ENCODE peak calls at places on chromosomes 12 and 14, in four cellular contexts. One of them, this sample, is unnamed.

GRCh38 chr14:73223049-73223448 is 14.3 kb upstream of the PAPLN start:
- DNase-seq in neural crest cell: no peak
- DNase-seq in stimulated activated CD4-positive, alpha-beta T cell treated with anti-CD3 and anti-CD28 coated beads, Interleukin-1b, Interleukin-23, amount 100 ng/mL, for 1 hour: no peak
- DNase-seq in ELF-1: no peak
- DNase-seq in this sample: no peak

GRCh38 chr14:21039585-21040369 is 2.4 kb upstream of the RNASE7 start:
- DNase-seq in neural crest cell: no peak
- DNase-seq in stimulated activated CD4-positive, alpha-beta T cell treated with anti-CD3 and anti-CD28 coated beads, Interleukin-1b, Interleukin-23, amount 100 ng/mL, for 1 hour: no peak
- DNase-seq in ELF-1: peak; percentile 77
- DNase-seq in this sample: peak; percentile 73

GRCh38 chr14:34256223-34256622 is 205.8 kb downstream of the SPTSSA start:
- DNase-seq in neural crest cell: no peak
- DNase-seq in stimulated activated CD4-positive, alpha-beta T cell treated with anti-CD3 and anti-CD28 coated beads, Interleukin-1b, Interleukin-23, amount 100 ng/mL, for 1 hour: no peak
- DNase-seq in ELF-1: no peak
- DNase-seq in this sample: no peak

GRCh38 chr14:39731912-39732311 is 299.7 kb upstream of the FBXO33 start:
- DNase-seq in neural crest cell: no peak
- DNase-seq in stimulated activated CD4-positive, alpha-beta T cell treated with anti-CD3 and anti-CD28 coated beads, Interleukin-1b, Interleukin-23, amount 100 ng/mL, for 1 hour: no peak
- DNase-seq in ELF-1: peak; percentile 26
- DNase-seq in this sample: no peak

GRCh38 chr12:70334742-70335141 is 31.3 kb upstream of the KCNMB4 start:
- DNase-seq in neural crest cell: no peak
- DNase-seq in stimulated activated CD4-positive, alpha-beta T cell treated with anti-CD3 and anti-CD28 coated beads, Interleukin-1b, Interleukin-23, amount 100 ng/mL, for 1 hour: no peak
- DNase-seq in ELF-1: no peak
- DNase-seq in this sample: no peak

GRCh38 chr14:24243336-24243836 is 963 bp upstream of the TINF2 start:
- DNase-seq in neural crest cell: no peak
- DNase-seq in stimulated activated CD4-positive, alpha-beta T cell treated with anti-CD3 and anti-CD28 coated beads, Interleukin-1b, Interleukin-23, amount 100 ng/mL, for 1 hour: no peak
- DNase-seq in ELF-1: no peak
- DNase-seq in this sample: no peak

GRCh38 chr12:92036771-92037453 is 108.7 kb downstream of the BTG1 start:
- DNase-seq in neural crest cell: no peak
- DNase-seq in stimulated activated CD4-positive, alpha-beta T cell treated with anti-CD3 and anti-CD28 coated beads, Interleukin-1b, Interleukin-23, amount 100 ng/mL, for 1 hour: no peak
- DNase-seq in ELF-1: no peak
- DNase-seq in this sample: no peak

GRCh38 chr12:68865399-68866154 is 57.6 kb downstream of the MDM2 start:
- DNase-seq in neural crest cell: no peak
- DNase-seq in stimulated activated CD4-positive, alpha-beta T cell treated with anti-CD3 and anti-CD28 coated beads, Interleukin-1b, Interleukin-23, amount 100 ng/mL, for 1 hour: no peak
- DNase-seq in ELF-1: no peak
- DNase-seq in this sample: no peak

GRCh38 chr14:51473351-51473750 is 178.4 kb upstream of the FRMD6 start:
- DNase-seq in neural crest cell: no peak
- DNase-seq in stimulated activated CD4-positive, alpha-beta T cell treated with anti-CD3 and anti-CD28 coated beads, Interleukin-1b, Interleukin-23, amount 100 ng/mL, for 1 hour: no peak
- DNase-seq in ELF-1: no peak
- DNase-seq in this sample: no peak

GRCh38 chr12:1800646-1801284 is 19.6 kb upstream of the LRTM2 start:
- DNase-seq in neural crest cell: no peak
- DNase-seq in stimulated activated CD4-positive, alpha-beta T cell treated with anti-CD3 and anti-CD28 coated beads, Interleukin-1b, Interleukin-23, amount 100 ng/mL, for 1 hour: no peak
- DNase-seq in ELF-1: peak; percentile 79
- DNase-seq in this sample: peak; percentile 52

GRCh38 chr12:102957339-102958050 is at the start of gene ASCL1:
- DNase-seq in neural crest cell: no peak
- DNase-seq in stimulated activated CD4-positive, alpha-beta T cell treated with anti-CD3 and anti-CD28 coated beads, Interleukin-1b, Interleukin-23, amount 100 ng/mL, for 1 hour: no peak
- DNase-seq in ELF-1: peak; percentile 49
- DNase-seq in this sample: peak; percentile 57

This sample was measured in iPS-NIHi11.